ENCODE peak calls at places on chromosomes 5 and 9, in four cellular contexts. F, W, Y and V are unnamed samples.

GRCh38 chr9:99307846-99308245 is 85.8 kb downstream of the SEC61B start:
- DNase-seq in Y (no peak), F (no peak), W (no peak), V (no peak)

GRCh38 chr5:123215929-123216702 is 127.1 kb downstream of the PRDM6 start:
- DNase-seq in Y (no peak), F (no peak), W (peak; percentile 39), V (no peak)

GRCh38 chr5:170752257-170753215 is 31.0 kb upstream of the GABRP start:
- DNase-seq in F (no peak), Y (no peak), W (no peak), V (no peak)

GRCh38 chr5:35954175-35954574 is 15.8 kb upstream of the CAPSL start:
- DNase-seq in W (peak; percentile 51), Y (no peak), F (no peak), V (no peak)

GRCh38 chr5:91382530-91383026 is 539 bp downstream of the ARRDC3 start:
- DNase-seq in Y (peak; percentile 68), F (peak; percentile 68), W (peak; percentile 49), V (peak; percentile 72)

GRCh38 chr5:38078161-38078560 is 180.2 kb upstream of the EGFLAM start:
- DNase-seq in Y (no peak), F (no peak), W (no peak), V (peak; percentile 12)

GRCh38 chr5:59035681-59036080 is 452.8 kb downstream of the RAB3C start:
- DNase-seq in Y (no peak), W (no peak), F (no peak), V (no peak)

GRCh38 chr9:123089790-123090189 is 56.3 kb downstream of the GPR21 start:
- DNase-seq in Y (peak; percentile 52), F (no peak), W (no peak), V (no peak)

GRCh38 chr5:102638316-102638715 is 116.8 kb upstream of the PAM start:
- DNase-seq in F (no peak), W (no peak), Y (no peak), V (peak; percentile 53)

GRCh38 chr9:134833294-134833880 is 47.2 kb upstream of the FCN2 start:
- DNase-seq in W (no peak), F (no peak), Y (no peak), V (no peak)

GRCh38 chr5:35230043-35230611 is at the start of gene PRLR:
- DNase-seq in Y (no peak), W (peak; percentile 54), F (no peak), V (peak; percentile 71)

GRCh38 chr5:136155769-136156168 is 23.1 kb downstream of the SMAD5 start:
- DNase-seq in W (no peak), Y (no peak), F (no peak), V (peak; percentile 64)

GRCh38 chr9:18404482-18405029 is 69.4 kb upstream of the ADAMTSL1 start:
- DNase-seq in W (no peak), Y (no peak), F (no peak), V (no peak)

GRCh38 chr5:16808936-16809815 is 126.9 kb downstream of the MYO10 start:
- DNase-seq in Y (no peak), W (no peak), F (peak; percentile 28), V (no peak)

GRCh38 chr5:3122985-3123762 is 371.7 kb upstream of the IRX2 start:
- DNase-seq in F (no peak), Y (no peak), W (peak; percentile 57), V (no peak)

GRCh38 chr9:95150903-95151302 is 166.6 kb downstream of the FANCC start:
- DNase-seq in W (no peak), F (no peak), Y (no peak), V (no peak)

GRCh38 chr5:10460252-10460906 is 18.7 kb downstream of the ROPN1L start:
- DNase-seq in F (no peak), Y (peak; percentile 8), W (no peak), V (peak; percentile 32)

GRCh38 chr5:61228229-61228628 is 66.0 kb upstream of the SMIM15 start:
- DNase-seq in W (no peak), F (no peak), Y (no peak), V (no peak)

GRCh38 chr9:95510610-95511231 is 6.0 kb downstream of the PTCH1 start:
- DNase-seq in W (peak; percentile 91), Y (peak; percentile 91), F (peak; percentile 88), V (peak; percentile 97)

GRCh38 chr9:116450378-116451139 is 236.5 kb upstream of the TRIM32 start:
- DNase-seq in F (no peak), Y (no peak), W (no peak), V (peak; percentile 50)

GRCh38 chr9:125815568-125815967 is 68.4 kb downstream of the PBX3 start:
- DNase-seq in F (no peak), Y (no peak), W (peak; percentile 27), V (peak; percentile 49)

GRCh38 chr9:135245482-135246247 is 158.2 kb downstream of the OLFM1 start:
- DNase-seq in Y (no peak), F (no peak), W (no peak), V (no peak)

GRCh38 chr9:130651752-130652151 is 12.6 kb upstream of the PRDM12 start:
- DNase-seq in F (no peak), W (no peak), Y (no peak), V (no peak)

GRCh38 chr5:179160584-179160983 is 100.4 kb downstream of the ZNF354C start:
- DNase-seq in Y (no peak), W (no peak), F (no peak), V (peak; percentile 42)

GRCh38 chr5:97182571-97183099 is 412 bp downstream of the RIOK2 start:
- DNase-seq in Y (peak; percentile 25), F (no peak), W (no peak), V (peak; percentile 48)

GRCh38 chr5:43046474-43046873 is 6.4 kb upstream of the ANXA2R start:
- DNase-seq in W (no peak), Y (no peak), F (no peak), V (no peak)

GRCh38 chr5:43043400-43043756 is 3.3 kb upstream of the ANXA2R start:
- DNase-seq in W (no peak), F (no peak), Y (no peak), V (no peak)

GRCh38 chr5:43045236-43045635 is 5.1 kb upstream of the ANXA2R start:
- DNase-seq in F (no peak), Y (no peak), W (peak; percentile 62), V (no peak)

GRCh38 chr5:43042626-43043399 is 2.7 kb upstream of the ANXA2R start:
- DNase-seq in F (peak; percentile 85), W (peak; percentile 55), Y (peak; percentile 87), V (peak; percentile 86)

DNA sequence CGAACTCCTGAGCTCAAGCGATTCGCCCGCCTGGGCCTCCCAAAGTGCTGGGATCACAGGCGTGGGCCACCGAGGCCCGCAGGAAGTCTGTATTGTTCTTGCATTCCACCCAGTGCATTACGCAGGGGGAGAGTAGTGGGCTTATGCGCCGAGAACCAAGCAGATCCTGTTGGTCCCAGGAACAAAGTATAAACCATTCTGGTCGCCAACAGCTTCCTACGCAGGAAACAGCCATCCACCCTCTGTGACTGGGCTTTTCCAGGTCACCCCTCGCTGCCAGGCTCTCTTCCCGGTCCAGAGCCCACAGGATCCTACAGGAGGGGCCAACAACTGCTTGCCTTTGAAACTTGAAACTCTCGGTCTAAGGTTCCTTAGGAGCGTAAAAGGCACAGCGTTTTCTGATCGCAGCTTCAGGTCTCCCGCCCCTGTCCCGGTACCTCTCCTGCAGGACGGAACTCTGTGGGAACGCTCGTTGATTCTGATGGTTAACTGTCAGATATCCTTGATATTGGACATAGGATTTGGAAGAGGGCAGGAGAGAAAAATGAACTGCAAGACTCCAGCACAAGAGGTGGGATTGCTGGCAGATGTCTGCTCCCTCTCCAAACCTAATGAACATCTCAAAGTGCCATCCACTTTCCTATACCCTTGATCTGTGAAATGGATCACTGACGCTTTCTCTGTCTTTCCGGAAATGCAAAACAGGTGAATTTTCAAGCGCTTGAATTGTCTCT is 4.2 kb upstream of the ANXA2R start:
- DNase-seq in W (peak; percentile 81), Y (no peak), F (no peak), V (peak; percentile 51)
- TF ChIP-seq EZH2phosphoT487 in W (no peak), Y (no peak), F (no peak), V (no peak)

GRCh38 chr9:64773491-64773931 is 511.5 kb downstream of the FOXD4L5 start:
- DNase-seq in Y (peak; percentile 22), F (peak; percentile 7), W (peak; percentile 1), V (peak; percentile 17)
- H3K4me3 ChIP-seq in Y (peak overlapping the region; percentile 62), F (peak overlapping the region; percentile 44), W (no peak overlapping the region), V (no peak overlapping the region)

GRCh38 chr5:34009610-34010009 is 1.8 kb upstream of the AMACR start:
- DNase-seq in F (no peak), W (no peak), Y (no peak), V (peak; percentile 31)

GRCh38 chr5:34005211-34005610 is 2.6 kb downstream of the AMACR start:
- DNase-seq in W (no peak), F (no peak), Y (no peak), V (no peak)

GRCh38 chr5:34008721-34009120 is 871 bp upstream of the AMACR start:
- DNase-seq in F (peak; percentile 30), W (no peak), Y (no peak), V (no peak)

GRCh38 chr5:34007675-34008600 is at the start of gene AMACR:
- DNase-seq in Y (peak; percentile 90), F (peak; percentile 92), W (peak; percentile 94), V (peak; percentile 95)

DNA sequence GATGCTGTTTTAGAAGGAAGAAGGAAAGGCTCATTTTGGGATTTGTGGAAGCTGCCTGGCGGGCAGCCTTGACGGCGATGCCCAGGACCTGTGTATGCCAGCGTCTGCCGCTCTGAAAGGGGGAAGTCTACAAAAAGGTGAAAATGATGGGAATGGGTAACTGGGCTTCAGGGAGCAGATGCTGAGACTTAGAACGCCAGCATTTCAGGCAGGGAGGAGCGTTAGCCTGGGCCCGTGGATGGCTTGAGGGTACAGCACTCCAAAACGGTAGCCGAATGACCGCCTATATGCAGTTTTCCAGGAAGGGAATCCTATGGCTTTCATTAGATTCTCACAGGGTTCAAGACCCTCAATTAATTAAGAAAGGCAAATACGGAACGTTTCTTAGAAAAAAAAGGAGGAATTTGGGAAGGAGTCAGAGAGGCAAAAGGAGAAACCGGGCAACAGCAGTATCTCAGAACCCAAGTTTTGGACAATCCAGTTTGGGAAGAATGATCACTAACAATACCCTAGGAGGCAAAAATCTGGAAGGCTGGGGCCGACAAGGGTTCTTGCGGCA is 655 bp downstream of the AMACR start:
- DNase-seq in W (peak; percentile 24), F (no peak), Y (no peak), V (peak; percentile 50)
- H2AFZ ChIP-seq in W (peak overlapping the region; percentile 89), F (peak overlapping the region; percentile 87), Y (peak overlapping the region; percentile 93), V (peak overlapping the region; percentile 97)

GRCh38 chr9:70052768-70053167 is 9.1 kb downstream of the MAMDC2 start:
- DNase-seq in Y (no peak), F (no peak), W (no peak), V (no peak)
- TF ChIP-seq EZH2phosphoT487 in Y (no peak), F (no peak), W (no peak), V (no peak)